ENCODE peak calls at places on chromosomes 12 and 14, in six cellular contexts. One of them, this sample, is unnamed.

GRCh38 chr12:22050078-22050477 is 4.1 kb downstream of the CMAS start:
- DNase-seq in mesothelial cell of epicardium: no peak
- DNase-seq in brain microvascular endothelial cell: no peak
- DNase-seq in transverse colon: no peak
- DNase-seq in progenitor cell of endocrine pancreas: no peak
- DNase-seq in AG09319: no peak
- DNase-seq in this sample: no peak

GRCh38 chr12:6554990-6555691 is 701 bp downstream of the IFFO1 start:
- DNase-seq in mesothelial cell of epicardium: no peak
- DNase-seq in brain microvascular endothelial cell: no peak
- DNase-seq in transverse colon: no peak
- DNase-seq in progenitor cell of endocrine pancreas: no peak
- DNase-seq in AG09319: no peak
- DNase-seq in this sample: no peak

GRCh38 chr14:50109342-50109741 is 7.0 kb downstream of the VCPKMT start:
- DNase-seq in mesothelial cell of epicardium: no peak
- DNase-seq in brain microvascular endothelial cell: peak
- DNase-seq in transverse colon: no peak
- DNase-seq in progenitor cell of endocrine pancreas: no peak
- DNase-seq in AG09319: no peak
- DNase-seq in this sample: peak

GRCh38 chr12:14988035-14988434 is 15.2 kb downstream of the PDE6H start:
- DNase-seq in mesothelial cell of epicardium: no peak
- DNase-seq in brain microvascular endothelial cell: no peak
- DNase-seq in transverse colon: no peak
- DNase-seq in progenitor cell of endocrine pancreas: no peak
- DNase-seq in AG09319: no peak
- DNase-seq in this sample: no peak

GRCh38 chr12:47739959-47740358 is 14.7 kb upstream of the ENDOU start:
- DNase-seq in mesothelial cell of epicardium: no peak
- DNase-seq in brain microvascular endothelial cell: no peak
- DNase-seq in transverse colon: peak
- DNase-seq in progenitor cell of endocrine pancreas: no peak
- DNase-seq in AG09319: no peak
- DNase-seq in this sample: no peak

GRCh38 chr12:117855165-117855564 is 113.6 kb downstream of the KSR2 start:
- DNase-seq in mesothelial cell of epicardium: no peak
- DNase-seq in brain microvascular endothelial cell: no peak
- DNase-seq in transverse colon: no peak
- DNase-seq in progenitor cell of endocrine pancreas: no peak
- DNase-seq in AG09319: no peak
- DNase-seq in this sample: no peak

GRCh38 chr12:27652174-27652763 is 44.0 kb upstream of the REP15 start:
- DNase-seq in mesothelial cell of epicardium: peak
- DNase-seq in brain microvascular endothelial cell: peak
- DNase-seq in transverse colon: peak
- DNase-seq in progenitor cell of endocrine pancreas: peak
- DNase-seq in AG09319: peak
- DNase-seq in this sample: peak

GRCh38 chr12:52004042-52004648 is 2.6 kb upstream of the TAMALIN start:
- DNase-seq in mesothelial cell of epicardium: peak
- DNase-seq in brain microvascular endothelial cell: peak
- DNase-seq in transverse colon: peak
- DNase-seq in progenitor cell of endocrine pancreas: no peak
- DNase-seq in AG09319: no peak
- DNase-seq in this sample: no peak

GRCh38 chr12:101931498-101932326 is 54.3 kb downstream of the DRAM1 start:
- DNase-seq in mesothelial cell of epicardium: no peak
- DNase-seq in brain microvascular endothelial cell: no peak
- DNase-seq in transverse colon: no peak
- DNase-seq in progenitor cell of endocrine pancreas: no peak
- DNase-seq in AG09319: no peak
- DNase-seq in this sample: no peak

GRCh38 chr12:99004799-99005474 is 359.8 kb downstream of the APAF1 start:
- DNase-seq in mesothelial cell of epicardium: no peak
- DNase-seq in brain microvascular endothelial cell: no peak
- DNase-seq in transverse colon: no peak
- DNase-seq in progenitor cell of endocrine pancreas: no peak
- DNase-seq in AG09319: no peak
- DNase-seq in this sample: peak

GRCh38 chr12:6635856-6636521 is at the start of gene LPAR5:
- DNase-seq in mesothelial cell of epicardium: no peak
- DNase-seq in brain microvascular endothelial cell: peak
- DNase-seq in transverse colon: peak
- DNase-seq in progenitor cell of endocrine pancreas: no peak
- DNase-seq in AG09319: no peak
- DNase-seq in this sample: no peak

GRCh38 chr12:75289678-75290200 is 40.4 kb downstream of the CAPS2 start:
- DNase-seq in mesothelial cell of epicardium: no peak
- DNase-seq in brain microvascular endothelial cell: no peak
- DNase-seq in transverse colon: no peak
- DNase-seq in progenitor cell of endocrine pancreas: no peak
- DNase-seq in AG09319: no peak
- DNase-seq in this sample: no peak

GRCh38 chr14:43755707-43756106 is 751.4 kb downstream of the FSCB start:
- DNase-seq in mesothelial cell of epicardium: no peak
- DNase-seq in brain microvascular endothelial cell: no peak
- DNase-seq in transverse colon: no peak
- DNase-seq in progenitor cell of endocrine pancreas: no peak
- DNase-seq in AG09319: no peak
- DNase-seq in this sample: no peak

GRCh38 chr14:33114331-33114730 is 175.7 kb downstream of the NPAS3 start:
- DNase-seq in mesothelial cell of epicardium: no peak
- DNase-seq in brain microvascular endothelial cell: no peak
- DNase-seq in transverse colon: no peak
- DNase-seq in progenitor cell of endocrine pancreas: no peak
- DNase-seq in AG09319: no peak
- DNase-seq in this sample: no peak

GRCh38 chr14:59159169-59159568 is 29.3 kb upstream of the DAAM1 start:
- DNase-seq in mesothelial cell of epicardium: no peak
- DNase-seq in brain microvascular endothelial cell: no peak
- DNase-seq in transverse colon: no peak
- DNase-seq in progenitor cell of endocrine pancreas: no peak
- DNase-seq in AG09319: no peak
- DNase-seq in this sample: no peak

GRCh38 chr14:22979748-22980392 is 2.5 kb downstream of the AJUBA start:
- DNase-seq in mesothelial cell of epicardium: no peak
- DNase-seq in brain microvascular endothelial cell: no peak
- DNase-seq in transverse colon: no peak
- DNase-seq in progenitor cell of endocrine pancreas: no peak
- DNase-seq in AG09319: no peak
- DNase-seq in this sample: no peak

GRCh38 chr14:104595911-104596450 is 8.6 kb downstream of the TMEM179 start:
- DNase-seq in mesothelial cell of epicardium: no peak
- DNase-seq in brain microvascular endothelial cell: no peak
- DNase-seq in transverse colon: no peak
- DNase-seq in progenitor cell of endocrine pancreas: no peak
- DNase-seq in AG09319: no peak
- DNase-seq in this sample: peak

GRCh38 chr14:75273272-75274044 is 5.2 kb upstream of the FOS start:
- DNase-seq in mesothelial cell of epicardium: no peak
- DNase-seq in brain microvascular endothelial cell: peak
- DNase-seq in transverse colon: peak
- DNase-seq in progenitor cell of endocrine pancreas: no peak
- DNase-seq in AG09319: no peak
- DNase-seq in this sample: no peak

GRCh38 chr12:116545936-116546335 is 13.2 kb upstream of the MAP1LC3B2 start:
- DNase-seq in mesothelial cell of epicardium: no peak
- DNase-seq in brain microvascular endothelial cell: no peak
- DNase-seq in transverse colon: no peak
- DNase-seq in progenitor cell of endocrine pancreas: no peak
- DNase-seq in AG09319: no peak
- DNase-seq in this sample: no peak

GRCh38 chr12:31756977-31757420 is 28.2 kb upstream of the AMN1 start:
- DNase-seq in mesothelial cell of epicardium: no peak
- DNase-seq in brain microvascular endothelial cell: no peak
- DNase-seq in transverse colon: peak
- DNase-seq in progenitor cell of endocrine pancreas: no peak
- DNase-seq in AG09319: no peak
- DNase-seq in this sample: no peak

GRCh38 chr14:51554953-51555352 is 96.8 kb upstream of the FRMD6 start:
- DNase-seq in mesothelial cell of epicardium: no peak
- DNase-seq in brain microvascular endothelial cell: peak
- DNase-seq in transverse colon: no peak
- DNase-seq in progenitor cell of endocrine pancreas: no peak
- DNase-seq in AG09319: no peak
- DNase-seq in this sample: no peak

GRCh38 chr12:30877110-30877875 is 49.3 kb upstream of the TSPAN11 start:
- DNase-seq in mesothelial cell of epicardium: no peak
- DNase-seq in brain microvascular endothelial cell: no peak
- DNase-seq in transverse colon: no peak
- DNase-seq in progenitor cell of endocrine pancreas: no peak
- DNase-seq in AG09319: no peak
- DNase-seq in this sample: no peak

GRCh38 chr14:47948981-47949380 is 273.6 kb upstream of the MDGA2 start:
- DNase-seq in mesothelial cell of epicardium: no peak
- DNase-seq in brain microvascular endothelial cell: no peak
- DNase-seq in transverse colon: no peak
- DNase-seq in progenitor cell of endocrine pancreas: no peak
- DNase-seq in AG09319: no peak
- DNase-seq in this sample: no peak

GRCh38 chr12:24974216-24974615 is 25.3 kb upstream of the BCAT1 start:
- DNase-seq in mesothelial cell of epicardium: no peak
- DNase-seq in brain microvascular endothelial cell: no peak
- DNase-seq in transverse colon: no peak
- DNase-seq in progenitor cell of endocrine pancreas: no peak
- DNase-seq in AG09319: no peak
- DNase-seq in this sample: no peak

GRCh38 chr14:55121628-55122440 is 7.2 kb upstream of the LGALS3 start:
- DNase-seq in mesothelial cell of epicardium: no peak
- DNase-seq in brain microvascular endothelial cell: no peak
- DNase-seq in transverse colon: no peak
- DNase-seq in progenitor cell of endocrine pancreas: no peak
- DNase-seq in AG09319: no peak
- DNase-seq in this sample: no peak

GRCh38 chr12:67816269-67816668 is 167.7 kb downstream of the DYRK2 start:
- DNase-seq in mesothelial cell of epicardium: no peak
- DNase-seq in brain microvascular endothelial cell: no peak
- DNase-seq in transverse colon: no peak
- DNase-seq in progenitor cell of endocrine pancreas: no peak
- DNase-seq in AG09319: no peak
- DNase-seq in this sample: no peak

GRCh38 chr14:21014761-21015190 is 10.1 kb downstream of the NDRG2 start:
- DNase-seq in mesothelial cell of epicardium: peak
- DNase-seq in brain microvascular endothelial cell: peak
- DNase-seq in transverse colon: peak
- DNase-seq in progenitor cell of endocrine pancreas: peak
- DNase-seq in AG09319: peak
- DNase-seq in this sample: peak

GRCh38 chr12:46084666-46085631 is 94.6 kb upstream of the SCAF11 start:
- DNase-seq in mesothelial cell of epicardium: no peak
- DNase-seq in brain microvascular endothelial cell: no peak
- DNase-seq in transverse colon: no peak
- DNase-seq in progenitor cell of endocrine pancreas: no peak
- DNase-seq in AG09319: no peak
- DNase-seq in this sample: no peak

GRCh38 chr14:70884595-70885342 is 22.5 kb upstream of the PCNX1 start:
- DNase-seq in mesothelial cell of epicardium: no peak
- DNase-seq in brain microvascular endothelial cell: no peak
- DNase-seq in transverse colon: no peak
- DNase-seq in progenitor cell of endocrine pancreas: no peak
- DNase-seq in AG09319: no peak
- DNase-seq in this sample: no peak

GRCh38 chr14:59900536-59900935 is 19.4 kb upstream of the LRRC9 start:
- DNase-seq in mesothelial cell of epicardium: no peak
- DNase-seq in brain microvascular endothelial cell: no peak
- DNase-seq in transverse colon: no peak
- DNase-seq in progenitor cell of endocrine pancreas: no peak
- DNase-seq in AG09319: no peak
- DNase-seq in this sample: no peak

GRCh38 chr14:96904201-96904600 is 107.0 kb downstream of the VRK1 start:
- DNase-seq in mesothelial cell of epicardium: no peak
- DNase-seq in brain microvascular endothelial cell: no peak
- DNase-seq in transverse colon: no peak
- DNase-seq in progenitor cell of endocrine pancreas: no peak
- DNase-seq in AG09319: no peak
- DNase-seq in this sample: no peak

GRCh38 chr12:89962648-89963047 is 254.0 kb upstream of the ATP2B1 start:
- DNase-seq in mesothelial cell of epicardium: no peak
- DNase-seq in brain microvascular endothelial cell: no peak
- DNase-seq in transverse colon: peak
- DNase-seq in progenitor cell of endocrine pancreas: no peak
- DNase-seq in AG09319: no peak
- DNase-seq in this sample: no peak
- TF ChIP-seq CTCF in mesothelial cell of epicardium: no peak
- TF ChIP-seq CTCF in brain microvascular endothelial cell: peak
- TF ChIP-seq CTCF in transverse colon: peak
- TF ChIP-seq CTCF in progenitor cell of endocrine pancreas: peak
- TF ChIP-seq CTCF in AG09319: peak
- TF ChIP-seq CTCF in this sample: no peak

GRCh38 chr12:10190558-10191388 is 11.9 kb downstream of the TMEM52B start:
- DNase-seq in mesothelial cell of epicardium: no peak
- DNase-seq in brain microvascular endothelial cell: peak
- DNase-seq in transverse colon: peak
- DNase-seq in progenitor cell of endocrine pancreas: peak
- DNase-seq in AG09319: no peak
- DNase-seq in this sample: peak
- TF ChIP-seq CTCF in mesothelial cell of epicardium: peak
- TF ChIP-seq CTCF in brain microvascular endothelial cell: peak
- TF ChIP-seq CTCF in transverse colon: peak
- TF ChIP-seq CTCF in progenitor cell of endocrine pancreas: peak
- TF ChIP-seq CTCF in AG09319: peak
- TF ChIP-seq CTCF in this sample: peak

GRCh38 chr12:4322789-4323188 is 1.8 kb downstream of the TIGAR start:
- DNase-seq in mesothelial cell of epicardium: no peak
- DNase-seq in brain microvascular endothelial cell: no peak
- DNase-seq in transverse colon: no peak
- DNase-seq in progenitor cell of endocrine pancreas: no peak
- DNase-seq in AG09319: no peak
- DNase-seq in this sample: no peak

GRCh38 chr12:4324366-4324765 is 3.4 kb downstream of the TIGAR start:
- DNase-seq in mesothelial cell of epicardium: no peak
- DNase-seq in brain microvascular endothelial cell: no peak
- DNase-seq in transverse colon: no peak
- DNase-seq in progenitor cell of endocrine pancreas: no peak
- DNase-seq in AG09319: no peak
- DNase-seq in this sample: no peak

GRCh38 chr12:4320287-4320858 is 640 bp upstream of the TIGAR start:
- DNase-seq in mesothelial cell of epicardium: no peak
- DNase-seq in brain microvascular endothelial cell: no peak
- DNase-seq in transverse colon: no peak
- DNase-seq in progenitor cell of endocrine pancreas: no peak
- DNase-seq in AG09319: no peak
- DNase-seq in this sample: no peak

GRCh38 chr12:4323400-4323799 is 2.4 kb downstream of the TIGAR start:
- DNase-seq in mesothelial cell of epicardium: no peak
- DNase-seq in brain microvascular endothelial cell: no peak
- DNase-seq in transverse colon: no peak
- DNase-seq in progenitor cell of endocrine pancreas: no peak
- DNase-seq in AG09319: no peak
- DNase-seq in this sample: no peak

GRCh38 chr12:4320859-4321701 is at the start of gene TIGAR:
- DNase-seq in mesothelial cell of epicardium: peak
- DNase-seq in brain microvascular endothelial cell: peak
- DNase-seq in transverse colon: peak
- DNase-seq in progenitor cell of endocrine pancreas: peak
- DNase-seq in AG09319: peak
- DNase-seq in this sample: peak
- TF ChIP-seq CTCF in mesothelial cell of epicardium: no peak
- TF ChIP-seq CTCF in brain microvascular endothelial cell: no peak
- TF ChIP-seq CTCF in transverse colon: no peak
- TF ChIP-seq CTCF in progenitor cell of endocrine pancreas: no peak
- TF ChIP-seq CTCF in AG09319: no peak
- TF ChIP-seq CTCF in this sample: no peak

GRCh38 chr14:64963611-64964010 is 8.5 kb downstream of the RAB15 start:
- DNase-seq in mesothelial cell of epicardium: no peak
- DNase-seq in brain microvascular endothelial cell: no peak
- DNase-seq in transverse colon: no peak
- DNase-seq in progenitor cell of endocrine pancreas: no peak
- DNase-seq in AG09319: no peak
- DNase-seq in this sample: no peak
- TF ChIP-seq CTCF in mesothelial cell of epicardium: no peak
- TF ChIP-seq CTCF in brain microvascular endothelial cell: peak
- TF ChIP-seq CTCF in transverse colon: no peak
- TF ChIP-seq CTCF in progenitor cell of endocrine pancreas: no peak
- TF ChIP-seq CTCF in AG09319: no peak
- TF ChIP-seq CTCF in this sample: no peak

This sample was measured in glutamatergic neuron.